ENCODE peak calls at places on chromosomes 1 and 21, in five cellular contexts. H is astrocyte of the cerebellum, V is natural killer cell, N is foreskin fibroblast, S is kidney epithelial cell. M is an unnamed sample.
A peak's percentile ranks its signal among the peaks of the same experiment; 100 is the strongest.

GRCh38 chr1:116154536-116154935 is 43.3 kb downstream of the MAB21L3 start:
- DNase-seq in H (no peak), V (no peak), S (no peak), N (no peak), M (no peak)

GRCh38 chr1:11940260-11940921 is 5.9 kb downstream of the PLOD1 start:
- DNase-seq in V (no peak), N (peak; percentile 80), S (no peak), H (no peak), M (no peak)

GRCh38 chr1:201624741-201625646 is 86.1 kb downstream of the NAV1 start:
- DNase-seq in S (no peak), N (peak; percentile 99), H (peak; percentile 86), V (no peak), M (no peak)

GRCh38 chr21:44382536-44382935 is 29.1 kb downstream of the TRPM2 start:
- DNase-seq in V (no peak), H (no peak), N (no peak), S (no peak), M (no peak)

GRCh38 chr1:1332774-1333480 is 1.8 kb downstream of the TAS1R3 start:
- DNase-seq in V (no peak), N (no peak), S (no peak), H (no peak), M (no peak)

GRCh38 chr1:33317946-33318345 is 3.0 kb downstream of the A3GALT2 start:
- DNase-seq in N (no peak), H (no peak), V (no peak), S (no peak), M (no peak)

GRCh38 chr1:43933386-43934278 is at the start of gene ARTN:
- DNase-seq in S (no peak), V (no peak), N (peak; percentile 49), H (no peak), M (no peak)

GRCh38 chr1:22754106-22754768 is 43.6 kb downstream of the EPHB2 start:
- DNase-seq in H (no peak), N (peak; percentile 39), V (no peak), S (no peak), M (no peak)

GRCh38 chr1:3505161-3505560 is 50.7 kb downstream of the ARHGEF16 start:
- DNase-seq in N (no peak), S (no peak), H (no peak), V (no peak), M (no peak)

GRCh38 chr1:153217212-153217611 is at the start of gene PRR9:
- DNase-seq in S (no peak), N (no peak), V (no peak), H (no peak), M (no peak)

GRCh38 chr21:42684109-42684916 is 30.9 kb downstream of the PDE9A start:
- DNase-seq in H (no peak), V (peak; percentile 57), S (no peak), N (no peak), M (no peak)

GRCh38 chr1:179169616-179170467 is 59.6 kb downstream of the ABL2 start:
- DNase-seq in N (peak; percentile 87), S (no peak), H (peak; percentile 52), V (no peak), M (no peak)

GRCh38 chr1:3775498-3776230 is 3.1 kb downstream of the SMIM1 start:
- DNase-seq in V (no peak), N (peak; percentile 80), S (peak; percentile 37), H (peak; percentile 31), M (no peak)

GRCh38 chr1:143691400-143691891 is 280.3 kb downstream of the FAM72C start:
- DNase-seq in V (no peak), N (peak; percentile 21), S (no peak), H (no peak), M (no peak)

GRCh38 chr1:67892451-67893125 is 59.3 kb upstream of the GNG12 start:
- DNase-seq in N (peak; percentile 8), H (no peak), S (no peak), V (no peak), M (no peak)

GRCh38 chr1:204320413-204320812 is 39.3 kb downstream of the PLEKHA6 start:
- DNase-seq in V (no peak), H (no peak), S (no peak), N (peak; percentile 75), M (peak; percentile 20)

GRCh38 chr1:187759934-187760333 is 931.2 kb downstream of the PLA2G4A start:
- DNase-seq in V (no peak), N (no peak), H (no peak), S (no peak), M (no peak)

GRCh38 chr21:28207776-28208175 is 784.9 kb downstream of the LTN1 start:
- DNase-seq in N (peak; percentile 86), V (no peak), S (no peak), H (peak; percentile 70), M (no peak)

GRCh38 chr1:47725000-47725731 is 272.0 kb downstream of the TRABD2B start:
- DNase-seq in H (no peak), N (peak; percentile 30), S (no peak), V (no peak), M (no peak)
- TF ChIP-seq CTCF in H (no peak), N (no peak), S (no peak), V (no peak), M (peak; percentile 6)

GRCh38 chr1:222643937-222644648 is 26.2 kb downstream of the MIA3 start:
- DNase-seq in S (peak; percentile 90), H (peak; percentile 97), N (peak; percentile 99), V (peak; percentile 96), M (peak; percentile 90)
- TF ChIP-seq CTCF in S (no peak), H (no peak), N (no peak), V (no peak), M (no peak)

DNA sequence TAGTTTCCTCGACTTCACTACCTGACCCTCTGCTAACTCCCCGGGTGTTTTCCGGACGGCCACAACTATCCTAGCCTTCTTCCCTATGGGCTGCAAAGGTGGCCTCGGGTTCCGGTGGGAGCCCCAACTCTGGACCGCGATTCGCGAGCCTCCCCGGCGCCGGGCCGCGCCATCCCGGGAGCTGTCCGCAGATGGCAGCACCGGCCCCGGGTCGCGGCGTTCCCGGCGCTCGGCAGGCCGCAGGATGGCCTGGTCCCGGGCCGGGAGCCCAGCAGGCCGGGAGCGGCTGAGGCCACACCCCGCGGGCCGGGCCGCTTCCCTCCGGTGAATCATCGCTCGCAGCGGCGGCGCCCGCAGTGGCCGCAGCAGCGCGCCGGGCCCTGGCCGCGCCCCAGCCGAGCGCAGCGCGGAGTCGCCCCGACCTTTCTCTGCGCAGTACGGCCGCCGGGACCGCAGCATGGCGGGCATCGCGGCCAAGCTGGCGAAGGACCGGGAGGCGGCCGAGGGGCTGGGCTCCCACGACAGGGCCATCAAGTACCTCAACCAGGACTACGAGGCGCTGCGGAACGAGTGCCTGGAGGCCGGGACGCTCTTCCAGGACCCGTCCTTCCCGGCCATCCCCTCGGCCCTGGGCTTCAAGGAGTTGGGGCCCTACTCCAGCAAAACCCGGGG is at the start of gene CAPN2:
- DNase-seq in N (peak; percentile 98), V (peak; percentile 68), S (no peak), H (peak; percentile 65), M (no peak)
- TF ChIP-seq CTCF in N (peak; percentile 60), V (peak; percentile 21), S (peak; percentile 44), H (peak; percentile 60), M (peak; percentile 58)

GRCh38 chr1:185408675-185409270 is 91.7 kb upstream of the IVNS1ABP start:
- DNase-seq in S (no peak), H (no peak), V (no peak), N (peak; percentile 13), M (no peak)
- TF ChIP-seq CTCF in S (no peak), H (no peak), V (no peak), N (no peak), M (no peak)

GRCh38 chr1:211632808-211633522 is 42.5 kb downstream of the NEK2 start:
- DNase-seq in V (no peak), S (peak; percentile 31), N (peak; percentile 32), H (peak; percentile 87), M (no peak)
- TF ChIP-seq CTCF in V (no peak), S (no peak), N (no peak), H (no peak), M (no peak)

GRCh38 chr1:40772146-40772770 is 11.3 kb upstream of the KCNQ4 start:
- DNase-seq in H (no peak), S (no peak), V (no peak), N (no peak), M (no peak)

GRCh38 chr1:40766560-40766959 is 17.0 kb upstream of the KCNQ4 start:
- DNase-seq in H (no peak), V (no peak), S (no peak), N (no peak), M (no peak)

GRCh38 chr1:40768146-40768990 is 15.2 kb upstream of the KCNQ4 start:
- DNase-seq in V (no peak), N (no peak), H (no peak), S (no peak), M (no peak)

GRCh38 chr1:40770296-40771070 is 13.1 kb upstream of the KCNQ4 start:
- DNase-seq in V (no peak), N (no peak), H (no peak), S (no peak), M (no peak)

GRCh38 chr1:40769815-40770214 is 13.8 kb upstream of the KCNQ4 start:
- DNase-seq in S (no peak), V (no peak), N (no peak), H (no peak), M (no peak)
- TF ChIP-seq CTCF in S (peak; percentile 30), V (no peak), N (peak; percentile 9), H (peak; percentile 25), M (peak; percentile 48)

GRCh38 chr1:114130846-114131525 is 22.7 kb downstream of the SYT6 start:
- DNase-seq in S (no peak), N (no peak), V (no peak), H (no peak), M (no peak)
- TF ChIP-seq CTCF in S (no peak), N (no peak), V (no peak), H (no peak), M (no peak)

M was measured in epithelial cell of proximal tubule.